ENCODE peak calls at places on chromosomes 7 and 10, in four cellular contexts. P is GM12878, R is HEK293T, H is K562. T is an unnamed sample.

GRCh38 chr7:140841316-140841715 is 83.4 kb downstream of the BRAF start:
- DNase-seq in R (no peak), H (no peak), P (no peak), T (no peak)

GRCh38 chr7:2717293-2717904 is 29.4 kb downstream of the AMZ1 start:
- DNase-seq in R (peak; percentile 56), P (no peak), H (peak; percentile 92), T (no peak)

GRCh38 chr10:49700997-49701396 is 21.5 kb downstream of the C10orf53 start:
- DNase-seq in H (no peak), R (peak; percentile 23), P (no peak), T (no peak)

GRCh38 chr7:6424702-6425072 is 23.1 kb downstream of the DAGLB start:
- DNase-seq in P (no peak), H (no peak), R (no peak), T (no peak)

GRCh38 chr7:155516466-155516865 is 29.9 kb downstream of the CNPY1 start:
- DNase-seq in R (no peak), P (no peak), H (no peak), T (no peak)

GRCh38 chr7:55065079-55065478 is 46.3 kb downstream of the EGFR start:
- DNase-seq in R (peak; percentile 30), H (no peak), P (peak; percentile 31), T (no peak)

GRCh38 chr7:66076459-66077329 is 1.1 kb downstream of the ASL start:
- DNase-seq in R (no peak), H (peak; percentile 28), P (no peak), T (peak; percentile 70)

GRCh38 chr10:78531088-78531487 is 497.4 kb downstream of the RPS24 start:
- DNase-seq in P (no peak), H (no peak), R (no peak), T (no peak)

GRCh38 chr7:7766671-7767070 is 48.3 kb upstream of the RPA3 start:
- DNase-seq in H (no peak), R (no peak), P (no peak), T (no peak)

GRCh38 chr10:54880943-54881342 is 79.9 kb upstream of the PCDH15 start:
- DNase-seq in R (no peak), P (no peak), H (no peak), T (no peak)

GRCh38 chr10:129509835-129510234 is 42.8 kb downstream of the MGMT start:
- DNase-seq in H (no peak), P (no peak), R (no peak), T (no peak)

GRCh38 chr10:43854042-43854441 is 205.4 kb upstream of the ZNF32 start:
- DNase-seq in R (no peak), P (no peak), H (no peak), T (peak; percentile 30)
- TF ChIP-seq TARDBP in R (no peak), P (no peak), H (no peak), T (no peak)

GRCh38 chr10:130809761-130810515 is 501.6 kb downstream of the TCERG1L start:
- DNase-seq in H (no peak), P (no peak), R (no peak), T (no peak)
- TF ChIP-seq TARDBP in H (no peak), P (no peak), R (no peak), T (no peak)

DNA sequence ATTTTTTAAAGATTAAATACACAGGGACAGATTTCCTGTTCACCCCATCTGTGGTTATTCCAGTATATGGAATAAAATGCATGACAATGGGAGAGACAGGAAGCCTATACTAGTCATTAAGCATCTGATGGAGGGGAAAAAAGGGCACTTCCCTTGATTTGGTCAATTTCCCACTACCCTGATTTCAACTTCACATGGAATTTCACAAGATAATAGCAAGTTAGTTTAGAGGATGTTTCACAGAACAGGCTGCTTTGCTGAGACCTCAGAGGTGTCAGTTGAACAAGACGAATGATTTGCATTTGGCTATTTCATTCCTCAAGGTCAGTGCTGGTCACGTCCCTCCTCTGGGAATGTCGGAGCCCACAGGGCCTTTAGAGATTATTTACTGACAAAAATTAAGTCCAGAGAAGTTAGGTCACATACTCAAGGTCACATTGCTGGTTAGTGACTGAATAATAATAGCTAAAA is 4.7 kb upstream of the ITPRIP start:
- DNase-seq in P (no peak), H (no peak), R (no peak), T (peak; percentile 32)
- TF ChIP-seq TARDBP in P (no peak), H (no peak), R (no peak), T (no peak)

GRCh38 chr7:157294773-157295172 is 42.0 kb upstream of the DNAJB6 start:
- DNase-seq in H (no peak), R (no peak), P (no peak), T (no peak)

GRCh38 chr7:157291404-157292080 is 45.3 kb upstream of the DNAJB6 start:
- DNase-seq in H (no peak), R (no peak), P (no peak), T (no peak)

GRCh38 chr7:157292258-157292657 is 44.5 kb upstream of the DNAJB6 start:
- DNase-seq in H (no peak), R (no peak), P (no peak), T (no peak)

GRCh38 chr7:157293413-157293788 is 43.4 kb upstream of the DNAJB6 start:
- DNase-seq in H (no peak), P (no peak), R (no peak), T (no peak)

GRCh38 chr7:157292770-157293412 is 43.9 kb upstream of the DNAJB6 start:
- DNase-seq in H (no peak), R (no peak), P (no peak), T (no peak)
- TF ChIP-seq TARDBP in H (no peak), R (no peak), P (no peak), T (peak; percentile 31)

GRCh38 chr10:87761153-87761552 is 56.9 kb downstream of the ATAD1 start:
- DNase-seq in P (no peak), R (no peak), H (no peak), T (no peak)
- TF ChIP-seq TARDBP in P (no peak), R (no peak), H (no peak), T (no peak)